ENCODE peak calls at places on chromosome 13, in four cellular contexts. Q is psoas muscle, Z is fibroblast of lung, A is RPMI8226. P is an unnamed sample.

GRCh38 chr13:29511439-29511814 is 84.1 kb downstream of the SLC7A1 start:
- DNase-seq in Q (no peak), Z (no peak), A (no peak), P (no peak)

GRCh38 chr13:27792393-27793218 is at the start of gene GSX1:
- DNase-seq in Q (peak), Z (peak), A (peak), P (no peak)

GRCh38 chr13:90954605-90955004 is 392.9 kb upstream of the MIR17HG start:
- DNase-seq in Q (no peak), Z (no peak), A (no peak), P (no peak)

GRCh38 chr13:112959701-112960542 is 9.1 kb upstream of the MCF2L start:
- DNase-seq in Q (no peak), Z (no peak), A (no peak), P (no peak)

GRCh38 chr13:94073006-94073744 is 406.3 kb downstream of the DCT start:
- DNase-seq in Q (no peak), Z (peak), A (no peak), P (no peak)

GRCh38 chr13:80052286-80052685 is 288.6 kb downstream of the SPRY2 start:
- DNase-seq in Q (no peak), Z (no peak), A (no peak), P (no peak)

GRCh38 chr13:30196025-30196424 is 111.3 kb downstream of the KATNAL1 start:
- DNase-seq in Q (no peak), Z (peak), A (no peak), P (no peak)

GRCh38 chr13:106367361-106367781 is 168.1 kb downstream of the EFNB2 start:
- DNase-seq in Q (no peak), Z (no peak), A (no peak), P (no peak)

GRCh38 chr13:110062777-110063442 is 244.0 kb downstream of the COL4A1 start:
- DNase-seq in Q (no peak), Z (no peak), A (no peak), P (no peak)

GRCh38 chr13:23506821-23507210 is 63.4 kb upstream of the TNFRSF19 start:
- DNase-seq in Q (no peak), Z (peak), A (no peak), P (no peak)

GRCh38 chr13:97142452-97142851 is 79.7 kb upstream of the MBNL2 start:
- DNase-seq in Q (peak), Z (no peak), A (peak), P (no peak)

GRCh38 chr13:92769064-92769463 is 457.5 kb upstream of the GPC6 start:
- DNase-seq in Q (no peak), Z (no peak), A (no peak), P (no peak)

P was measured in OCI-LY7.